ENCODE peak calls at places on chromosome 20, in seven cellular contexts. N, F, I, W, T, E and Y are unnamed samples.

GRCh38 chr20:61331542-61331941 is 79.5 kb downstream of the CDH4 start:
- DNase-seq in N (no peak), F (no peak), I (no peak), W (no peak), T (no peak), E (no peak), Y (no peak)

GRCh38 chr20:4299773-4300172 is 284.4 kb upstream of the RNF24 start:
- DNase-seq in N (peak), F (no peak), I (no peak), W (no peak), T (no peak), E (no peak), Y (no peak)

GRCh38 chr20:2538931-2539330 is 2.6 kb downstream of the TMC2 start:
- DNase-seq in N (no peak), F (no peak), I (no peak), W (no peak), T (no peak), E (no peak), Y (no peak)

GRCh38 chr20:46423882-46424482 is 17.6 kb upstream of the ELMO2 start:
- DNase-seq in N (peak), F (no peak), I (no peak), W (no peak), T (no peak), E (no peak), Y (no peak)

GRCh38 chr20:17155401-17155800 is 71.4 kb upstream of the PCSK2 start:
- DNase-seq in N (no peak), F (no peak), I (no peak), W (no peak), T (no peak), E (no peak), Y (no peak)

GRCh38 chr20:62359491-62360121 is 7.5 kb downstream of the LAMA5 start:
- DNase-seq in N (no peak), F (peak), I (no peak), W (no peak), T (peak), E (no peak), Y (no peak)

GRCh38 chr20:3751664-3752385 is 15.7 kb downstream of the ADISSP start:
- DNase-seq in N (no peak), F (peak), I (peak), W (no peak), T (no peak), E (peak), Y (no peak)

GRCh38 chr20:63947638-63948456 is 8.4 kb downstream of the UCKL1 start:
- DNase-seq in N (no peak), F (no peak), I (peak), W (no peak), T (no peak), E (no peak), Y (peak)

GRCh38 chr20:45372646-45373352 is 5.3 kb downstream of the TP53TG5 start:
- DNase-seq in N (peak), F (peak), I (no peak), W (no peak), T (no peak), E (no peak), Y (peak)

GRCh38 chr20:44762466-44763140 is 16.9 kb downstream of the KCNK15 start:
- DNase-seq in N (no peak), F (no peak), I (no peak), W (no peak), T (no peak), E (no peak), Y (no peak)

GRCh38 chr20:34549291-34549928 is 9.1 kb upstream of the MAP1LC3A start:
- DNase-seq in N (no peak), F (no peak), I (no peak), W (peak), T (no peak), E (no peak), Y (peak)

GRCh38 chr20:61434361-61434781 is 182.3 kb downstream of the CDH4 start:
- DNase-seq in N (no peak), F (no peak), I (no peak), W (no peak), T (no peak), E (no peak), Y (no peak)

GRCh38 chr20:63657260-63657936 is 714 bp upstream of the RTEL1 start:
- DNase-seq in N (peak), F (no peak), I (no peak), W (no peak), T (no peak), E (no peak), Y (no peak)